ENCODE peak calls at places on chromosomes 5 and 9, in six cellular contexts. Y is HFFc6, Z is LoVo, G is H9, X is SK-N-SH, M is CD14-positive monocyte. W is an unnamed sample.
A peak's percentile ranks its signal among the peaks of the same experiment; 100 is the strongest.

GRCh38 chr9:81620009-81620405 is 69.3 kb downstream of the TLE1 start:
- DNase-seq in Z (no peak), M (no peak), Y (no peak), G (no peak), X (no peak), W (no peak)

GRCh38 chr5:27450607-27451006 is 412.2 kb upstream of the CDH9 start:
- DNase-seq in G (no peak), M (no peak), Z (peak; percentile 51), Y (peak; percentile 27), X (no peak), W (no peak)

GRCh38 chr5:5497132-5497748 is 74.8 kb downstream of the ICE1 start:
- DNase-seq in M (no peak), G (peak; percentile 74), Y (peak; percentile 61), Z (no peak), X (peak; percentile 91), W (peak; percentile 41)

GRCh38 chr5:957730-958485 is 50.7 kb upstream of the NKD2 start:
- DNase-seq in G (no peak), Z (no peak), M (no peak), Y (no peak), X (peak; percentile 41), W (no peak)

GRCh38 chr9:128523199-128523925 is 18.8 kb downstream of the GLE1 start:
- DNase-seq in G (peak; percentile 34), X (peak; percentile 87), Z (no peak), M (no peak), Y (peak; percentile 27), W (no peak)

GRCh38 chr9:133075925-133076324 is 14.1 kb downstream of the CEL start:
- DNase-seq in M (no peak), X (no peak), Z (no peak), Y (peak; percentile 86), G (no peak), W (no peak)

GRCh38 chr9:114929166-114929565 is 1.2 kb downstream of the TNFSF8 start:
- DNase-seq in X (no peak), G (no peak), M (no peak), Z (no peak), Y (no peak), W (no peak)

GRCh38 chr5:159181152-159181551 is 28.2 kb downstream of the RNF145 start:
- DNase-seq in X (no peak), M (no peak), Y (no peak), Z (no peak), G (no peak), W (no peak)

GRCh38 chr9:87497080-87497603 is 525 bp upstream of the DAPK1 start:
- DNase-seq in Z (no peak), X (peak; percentile 32), Y (no peak), G (peak; percentile 35), M (no peak), W (no peak)

GRCh38 chr9:97557606-97558095 is 56.2 kb downstream of the TMOD1 start:
- DNase-seq in X (peak; percentile 77), G (no peak), M (no peak), Y (no peak), Z (no peak), W (no peak)

GRCh38 chr5:180367991-180368390 is 14.9 kb upstream of the GFPT2 start:
- DNase-seq in Y (no peak), G (no peak), M (no peak), Z (no peak), X (no peak), W (no peak)

GRCh38 chr9:128420651-128421473 is at the start of gene CERCAM:
- DNase-seq in G (peak; percentile 65), Z (peak; percentile 66), Y (no peak), X (peak; percentile 95), M (no peak), W (peak; percentile 17)

GRCh38 chr5:82278711-82279370 is 687 bp upstream of the RPS23 start:
- DNase-seq in Y (no peak), Z (no peak), X (no peak), G (no peak), M (no peak), W (no peak)

GRCh38 chr9:69932901-69933300 is 110.7 kb upstream of the MAMDC2 start:
- DNase-seq in Y (peak; percentile 27), G (peak; percentile 37), M (no peak), Z (no peak), X (no peak), W (no peak)

GRCh38 chr9:130443840-130444492 is 795 bp upstream of the ASS1 start:
- DNase-seq in M (no peak), Z (no peak), G (no peak), Y (no peak), X (no peak), W (no peak)

GRCh38 chr5:31755299-31756053 is 116.5 kb downstream of the PDZD2 start:
- DNase-seq in Z (no peak), X (peak; percentile 29), M (no peak), Y (no peak), G (no peak), W (no peak)

GRCh38 chr5:10201223-10201868 is 48.3 kb downstream of the ATPSCKMT start:
- DNase-seq in Z (no peak), Y (no peak), X (no peak), M (no peak), G (peak; percentile 63), W (no peak)

GRCh38 chr5:26259081-26259480 is 779.3 kb downstream of the CDH9 start:
- DNase-seq in M (no peak), Y (no peak), X (no peak), Z (no peak), G (no peak), W (no peak)

GRCh38 chr9:130142635-130143034 is 29.6 kb upstream of the NCS1 start:
- DNase-seq in M (no peak), Y (no peak), X (no peak), G (no peak), Z (no peak), W (no peak)

GRCh38 chr5:140015706-140016105 is 27.4 kb downstream of the NRG2 start:
- DNase-seq in M (no peak), X (no peak), Y (no peak), G (no peak), Z (no peak), W (no peak)

GRCh38 chr9:18890372-18890771 is 142.6 kb downstream of the SAXO1 start:
- DNase-seq in G (no peak), M (no peak), Y (no peak), X (peak; percentile 44), Z (no peak), W (no peak)

GRCh38 chr5:137486707-137487106 is 12.4 kb downstream of the SPOCK1 start:
- DNase-seq in Y (peak; percentile 87), X (no peak), M (no peak), Z (no peak), G (no peak), W (no peak)

GRCh38 chr5:122493091-122493775 is 181.2 kb downstream of the SNCAIP start:
- DNase-seq in M (no peak), Y (no peak), G (no peak), X (peak; percentile 83), Z (no peak), W (no peak)

GRCh38 chr5:132371603-132371994 is 2.1 kb downstream of the SLC22A5 start:
- DNase-seq in X (no peak), Y (no peak), Z (no peak), M (no peak), G (no peak), W (no peak)

GRCh38 chr9:137494550-137495351 is 35.6 kb upstream of the NSMF start:
- DNase-seq in Y (no peak), M (no peak), Z (no peak), G (no peak), X (no peak), W (no peak)

GRCh38 chr5:13660072-13660471 is 284.4 kb downstream of the DNAH5 start:
- DNase-seq in G (no peak), Y (peak; percentile 25), X (no peak), M (no peak), Z (no peak), W (no peak)

GRCh38 chr9:136695435-136695895 is 8.2 kb upstream of the AGPAT2 start:
- DNase-seq in G (no peak), X (no peak), Z (peak; percentile 83), Y (no peak), M (no peak), W (no peak)

GRCh38 chr5:172699999-172700685 is 59.1 kb downstream of the NEURL1B start:
- DNase-seq in M (no peak), G (peak; percentile 83), Y (no peak), Z (no peak), X (no peak), W (no peak)